ENCODE peak calls at places on chromosomes 7 and 10, in seven cellular contexts. C is Panc1, B is GM23338, H is endothelial cell of umbilical vein, I is HCT116, P is upper lobe of left lung, K is K562. N is an unnamed sample.

GRCh38 chr7:96547371-96547811 is 162.3 kb downstream of the SEM1 start:
- DNase-seq in I (no peak), C (no peak), B (no peak), P (no peak), H (no peak), K (no peak), N (no peak)

GRCh38 chr7:128891942-128892269 is 18.6 kb downstream of the KCP start:
- DNase-seq in I (no peak), C (no peak), H (no peak), P (no peak), B (no peak), K (no peak), N (no peak)

GRCh38 chr7:4713183-4713784 is 31.2 kb downstream of the FOXK1 start:
- DNase-seq in B (peak; percentile 58), I (no peak), C (no peak), P (peak; percentile 50), H (no peak), K (peak; percentile 46), N (peak; percentile 82)

GRCh38 chr10:21514808-21515580 is 10.5 kb downstream of the SKIDA1 start:
- DNase-seq in H (no peak), C (no peak), P (no peak), B (no peak), I (no peak), K (no peak), N (no peak)

GRCh38 chr10:123272171-123272570 is 118.0 kb downstream of the BUB3 start:
- DNase-seq in C (no peak), B (no peak), P (no peak), I (no peak), H (no peak), K (peak; percentile 11), N (no peak)

GRCh38 chr7:23012797-23013714 is 874 bp downstream of the HYCC1 start:
- DNase-seq in H (peak; percentile 54), I (no peak), K (peak; percentile 36), C (no peak), P (peak; percentile 25), B (peak; percentile 51), N (peak; percentile 75)

GRCh38 chr10:71735709-71736569 is 16.4 kb upstream of the C10orf105 start:
- DNase-seq in H (no peak), I (no peak), B (no peak), P (peak; percentile 71), C (no peak), K (no peak), N (peak; percentile 66)

GRCh38 chr10:86311900-86312299 is 54.7 kb downstream of the GRID1 start:
- DNase-seq in P (no peak), I (no peak), K (no peak), B (no peak), H (no peak), C (no peak), N (no peak)

GRCh38 chr10:625335-625699 is 64.2 kb downstream of the DIP2C start:
- DNase-seq in K (no peak), C (no peak), B (no peak), I (no peak), H (no peak), P (no peak), N (no peak)

GRCh38 chr10:44804661-44805060 is 106.5 kb upstream of the TMEM72 start:
- DNase-seq in P (no peak), H (no peak), K (no peak), I (no peak), C (no peak), B (no peak), N (no peak)

GRCh38 chr7:44415047-44415446 is 75.4 kb downstream of the NUDCD3 start:
- DNase-seq in C (no peak), B (no peak), I (no peak), K (no peak), H (no peak), P (no peak), N (no peak)

GRCh38 chr7:97973206-97973658 is 16.8 kb downstream of the OCM2 start:
- DNase-seq in K (peak; percentile 69), C (peak; percentile 24), B (peak; percentile 93), I (peak; percentile 87), H (no peak), P (no peak), N (no peak)

DNA sequence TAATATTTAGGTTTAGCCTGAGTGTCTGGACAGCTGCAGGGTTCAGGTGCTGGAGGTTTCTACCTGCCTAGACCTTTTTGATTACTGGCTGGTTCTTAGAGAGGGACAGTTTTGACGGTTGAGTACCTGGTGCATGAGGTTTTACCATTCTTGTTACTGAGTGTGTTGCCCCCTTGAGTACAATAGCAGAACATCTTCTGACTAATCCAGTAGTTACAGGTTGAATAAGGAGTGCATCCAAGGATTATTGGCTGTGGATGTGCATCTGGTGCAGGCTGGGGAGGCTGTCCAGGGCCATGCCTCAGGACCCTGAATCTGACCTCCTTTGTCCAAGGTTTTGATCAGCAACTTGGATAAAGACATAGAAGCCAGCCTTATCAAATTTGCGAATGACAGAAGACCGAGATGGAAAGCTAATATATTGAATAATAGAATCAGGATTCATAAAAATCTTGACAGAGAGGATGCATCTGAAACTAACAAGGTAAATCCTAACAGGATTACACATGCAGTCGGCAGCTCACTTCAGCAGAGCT is 23.1 kb downstream of the PLPP4 start:
- DNase-seq in H (no peak), I (no peak), C (no peak), P (no peak), K (no peak), B (peak; percentile 30), N (no peak)
- TF ChIP-seq CTCF in H (peak; percentile 8), I (no peak), C (peak; percentile 19), P (no peak), K (no peak), B (peak; percentile 31), N (no peak)

GRCh38 chr7:73635428-73636200 is 11.3 kb upstream of the MLXIPL start:
- DNase-seq in K (no peak), I (no peak), H (no peak), P (no peak), C (no peak), B (no peak), N (no peak)
- TF ChIP-seq POLR2AphosphoS5 in K (no peak), I (no peak), H (no peak), P (no peak), C (no peak), B (no peak), N (no peak)

GRCh38 chr10:133378251-133379096 is 588 bp upstream of the PAOX start:
- DNase-seq in H (peak; percentile 54), P (peak; percentile 72), C (no peak), B (peak; percentile 63), I (no peak), K (peak; percentile 60), N (no peak)
- H3K27me3 ChIP-seq in H (no peaks in the 10 kb centered on the region), P (no peaks in the 10 kb centered on the region), C (no peaks in the 10 kb centered on the region), B (peaks cover 60% of the 10 kb centered on the region), I (no peaks in the 10 kb centered on the region), K (no peaks in the 10 kb centered on the region), N (no peaks in the 10 kb centered on the region)

GRCh38 chr10:35598379-35598778 is 6.8 kb upstream of the GJD4 start:
- DNase-seq in I (no peak), K (peak; percentile 32), C (no peak), B (peak; percentile 44), P (no peak), H (peak; percentile 12), N (no peak)
- TF ChIP-seq CTCF in I (peak; percentile 49), K (peak; percentile 58), C (peak; percentile 65), B (peak; percentile 58), P (no peak), H (peak; percentile 22), N (no peak)

GRCh38 chr10:91032614-91033248 is 111.8 kb upstream of the ANKRD1 start:
- DNase-seq in H (no peak), P (no peak), B (no peak), I (no peak), C (no peak), K (no peak), N (no peak)

GRCh38 chr10:91034042-91034441 is 113.2 kb upstream of the ANKRD1 start:
- DNase-seq in H (no peak), K (no peak), I (no peak), B (no peak), P (no peak), C (no peak), N (no peak)

GRCh38 chr10:91033536-91033935 is 112.6 kb upstream of the ANKRD1 start:
- DNase-seq in K (no peak), I (no peak), B (no peak), H (no peak), P (no peak), C (no peak), N (no peak)

GRCh38 chr10:91035650-91036292 is 114.9 kb upstream of the ANKRD1 start:
- DNase-seq in C (no peak), H (no peak), I (no peak), B (no peak), P (no peak), K (no peak), N (no peak)

DNA sequence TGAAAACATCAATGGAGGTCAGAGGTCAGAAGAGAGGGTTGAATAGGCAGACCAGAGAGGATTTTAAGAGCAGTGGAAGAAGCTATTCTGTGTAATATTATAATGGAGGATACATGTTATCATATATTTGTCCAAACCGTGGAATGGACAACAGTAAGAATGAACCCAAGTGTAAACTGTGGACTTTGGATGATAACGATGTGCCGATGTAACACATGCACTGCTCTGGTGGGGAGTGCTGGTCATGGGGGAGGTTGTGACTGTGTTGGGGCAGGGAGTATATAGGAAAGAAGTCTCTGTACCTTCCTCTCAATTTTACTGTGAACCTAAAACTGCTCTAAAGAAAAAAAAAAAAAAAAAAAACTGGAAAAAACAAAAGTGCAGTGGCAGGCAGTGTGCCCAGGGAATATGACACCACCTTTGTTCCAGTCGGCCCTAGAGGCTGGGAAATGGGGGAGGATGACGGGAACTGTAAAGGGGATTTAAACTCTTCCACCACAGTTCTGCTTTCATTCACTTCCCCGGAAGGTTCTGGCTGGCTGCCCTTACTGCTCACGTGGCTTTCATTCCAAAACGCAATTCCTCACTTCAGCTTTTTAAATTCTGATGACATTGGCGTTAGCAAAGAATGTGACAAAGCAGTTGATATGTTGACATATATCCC is 113.7 kb upstream of the ANKRD1 start:
- DNase-seq in K (no peak), B (peak; percentile 50), C (no peak), P (peak; percentile 39), H (peak; percentile 66), I (no peak), N (peak; percentile 82)
- TF ChIP-seq POLR2AphosphoS5 in K (no peak), B (no peak), C (no peak), P (no peak), H (no peak), I (no peak), N (no peak)